ENCODE peak calls at places on chromosomes 5 and 9, in four cellular contexts. B is hypothalamus; L is activated naive CD4-positive, alpha-beta T cell; W is fibroblast of the aortic adventitia. R is an unnamed sample.

GRCh38 chr5:121271546-121271945 is 580.1 kb upstream of the FTMT start:
- DNase-seq in W (no peak), L (no peak), B (no peak), R (no peak)

GRCh38 chr9:134666801-134667200 is 25.2 kb downstream of the COL5A1 start:
- DNase-seq in L (no peak), B (no peak), W (peak), R (no peak)

GRCh38 chr5:10629661-10630060 is 65.8 kb downstream of the ANKRD33B start:
- DNase-seq in L (no peak), W (no peak), B (no peak), R (no peak)

GRCh38 chr5:170445936-170446335 is 56.8 kb upstream of the KCNMB1 start:
- DNase-seq in L (no peak), B (no peak), W (no peak), R (no peak)

GRCh38 chr5:86631165-86631564 is 13.4 kb downstream of the COX7C start:
- DNase-seq in W (no peak), L (no peak), B (no peak), R (no peak)

GRCh38 chr9:98438701-98439100 is 183.3 kb upstream of the TBC1D2 start:
- DNase-seq in L (no peak), B (no peak), W (no peak), R (no peak)

GRCh38 chr9:84340535-84340934 is at the start of gene SLC28A3:
- DNase-seq in W (no peak), L (no peak), B (no peak), R (no peak)

GRCh38 chr5:54063817-54064216 is 246.6 kb downstream of the ARL15 start:
- DNase-seq in B (no peak), W (peak), L (no peak), R (no peak)

GRCh38 chr5:7053125-7053524 is 339.9 kb downstream of the TENT4A start:
- DNase-seq in W (no peak), L (no peak), B (no peak), R (no peak)

GRCh38 chr5:173881811-173882575 is 6.2 kb upstream of the CPEB4 start:
- DNase-seq in B (no peak), W (no peak), L (no peak), R (no peak)

GRCh38 chr5:1472964-1473628 is 27.9 kb upstream of the SLC6A3 start:
- DNase-seq in W (no peak), L (no peak), B (no peak), R (no peak)

GRCh38 chr5:143400541-143401252 is 2.8 kb downstream of the NR3C1 start:
- DNase-seq in B (no peak), L (no peak), W (peak), R (no peak)